ENCODE peak calls at places on chromosomes 2 and 18, in ten cellular contexts. W, A, Z, I, M, E, N, V, C and Y are unnamed samples.

GRCh38 chr2:44780406-44780805 is 161.1 kb upstream of the SIX3 start:
- DNase-seq in M (no peak), A (no peak), N (no peak), I (no peak), C (no peak), W (no peak), Z (no peak), V (no peak), E (no peak), Y (no peak)

GRCh38 chr2:12035029-12035720 is 288.7 kb downstream of the LPIN1 start:
- DNase-seq in E (no peak), V (no peak), Z (no peak), I (no peak), N (no peak), W (no peak), A (no peak), C (no peak), M (no peak), Y (no peak)

GRCh38 chr2:222404126-222404891 is 20.0 kb upstream of the SGPP2 start:
- DNase-seq in W (no peak), Z (no peak), C (no peak), M (no peak), I (no peak), A (no peak), V (no peak), N (peak; percentile 69), E (no peak), Y (no peak)

GRCh38 chr18:54679318-54680149 is 88.5 kb downstream of the DYNAP start:
- DNase-seq in M (peak; percentile 77), A (no peak), V (peak; percentile 53), E (peak; percentile 68), I (no peak), N (no peak), Z (no peak), C (no peak), W (no peak), Y (peak; percentile 83)

GRCh38 chr2:216502776-216503629 is 4.4 kb downstream of the RPL37A start:
- DNase-seq in I (no peak), M (no peak), V (no peak), E (no peak), A (no peak), C (no peak), Z (no peak), N (no peak), W (no peak), Y (no peak)

GRCh38 chr2:190862067-190862466 is 18.6 kb upstream of the GLS start:
- DNase-seq in E (no peak), A (no peak), W (no peak), C (no peak), M (no peak), V (no peak), Z (no peak), I (no peak), N (no peak), Y (no peak)

GRCh38 chr2:133633851-133634250 is 65.6 kb upstream of the NCKAP5 start:
- DNase-seq in I (no peak), Z (no peak), C (no peak), N (no peak), A (no peak), W (no peak), V (no peak), M (peak; percentile 96), E (no peak), Y (peak; percentile 88)

GRCh38 chr2:176392125-176392704 is 123.0 kb downstream of the MTX2 start:
- DNase-seq in E (no peak), A (no peak), V (peak; percentile 27), Z (no peak), M (peak; percentile 44), W (no peak), I (no peak), N (no peak), C (no peak), Y (peak; percentile 10)

GRCh38 chr2:217865373-217865772 is 137.4 kb downstream of the TNS1 start:
- DNase-seq in V (no peak), E (no peak), N (no peak), M (no peak), C (no peak), Z (no peak), I (no peak), W (no peak), A (no peak), Y (no peak)

GRCh38 chr2:68653538-68653982 is 10.2 kb downstream of the PROKR1 start:
- DNase-seq in I (no peak), V (no peak), W (peak; percentile 25), Z (no peak), A (no peak), E (peak; percentile 28), C (no peak), M (peak; percentile 90), N (peak; percentile 27), Y (peak; percentile 85)

GRCh38 chr18:34848156-34848555 is 138.1 kb downstream of the DTNA start:
- DNase-seq in W (no peak), Z (no peak), N (no peak), M (no peak), I (no peak), C (no peak), E (no peak), V (no peak), A (no peak), Y (no peak)

GRCh38 chr2:194842871-194843270 is 814.2 kb upstream of the SLC39A10 start:
- DNase-seq in V (peak; percentile 68), W (no peak), I (peak; percentile 37), M (no peak), E (no peak), A (peak; percentile 41), N (no peak), Z (no peak), C (no peak), Y (no peak)

GRCh38 chr2:231494669-231495068 is 30.4 kb upstream of the NCL start:
- DNase-seq in V (no peak), N (no peak), A (no peak), M (no peak), E (no peak), W (no peak), Z (no peak), I (no peak), C (no peak), Y (no peak)

GRCh38 chr2:75709297-75709696 is 1.4 kb downstream of the GCFC2 start:
- DNase-seq in I (no peak), W (no peak), M (no peak), V (no peak), Z (no peak), E (no peak), A (no peak), N (no peak), C (no peak), Y (no peak)

DNA sequence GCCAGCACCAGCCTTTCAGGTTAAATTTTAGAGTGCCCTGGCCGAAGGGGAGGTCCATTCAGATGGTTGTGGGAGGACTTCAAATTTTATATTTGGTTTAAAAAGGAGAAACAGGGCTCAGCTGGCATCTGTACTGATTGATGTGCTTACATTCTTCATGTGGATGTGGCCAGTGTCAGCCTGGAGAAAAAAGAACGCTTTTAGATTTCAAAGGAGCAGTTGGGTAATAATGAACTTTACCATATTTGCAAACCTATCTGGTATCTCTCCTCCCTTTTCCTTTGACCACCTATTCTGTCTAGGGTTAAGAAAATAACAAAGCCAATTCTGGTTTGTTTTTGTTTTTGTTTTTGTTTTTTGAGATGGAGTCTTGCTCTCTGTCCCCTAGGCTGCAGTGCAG is 21.3 kb downstream of the RAB12 start:
- DNase-seq in N (no peak), E (no peak), W (no peak), C (no peak), V (no peak), M (no peak), I (no peak), A (no peak), Z (no peak), Y (no peak)
- H3K27me3 ChIP-seq in N (no peaks in the 10 kb centered on the region), E (no peaks in the 10 kb centered on the region), W (no peaks in the 10 kb centered on the region), C (no peaks in the 10 kb centered on the region), V (no peaks in the 10 kb centered on the region), M (no peaks in the 10 kb centered on the region), I (no peaks in the 10 kb centered on the region), A (no peaks in the 10 kb centered on the region), Z (no peaks in the 10 kb centered on the region), Y (no peaks in the 10 kb centered on the region)

GRCh38 chr18:5197032-5197434 is at the start of gene AKAIN1:
- DNase-seq in N (peak; percentile 23), C (peak; percentile 34), V (peak; percentile 91), I (peak; percentile 78), Z (no peak), A (peak; percentile 89), W (no peak), E (peak; percentile 85), M (peak; percentile 22), Y (peak; percentile 3)

GRCh38 chr18:5197461-5197860 is 404 bp upstream of the AKAIN1 start:
- DNase-seq in A (peak; percentile 56), M (no peak), Z (no peak), N (no peak), W (no peak), E (peak; percentile 23), C (peak; percentile 38), I (no peak), V (no peak), Y (no peak)

GRCh38 chr18:5195656-5196055 is 1.4 kb downstream of the AKAIN1 start:
- DNase-seq in E (peak; percentile 13), C (no peak), N (no peak), M (no peak), I (no peak), Z (no peak), W (no peak), A (no peak), V (no peak), Y (no peak)
- H3K27me3 ChIP-seq in E (peaks cover 22% of the 10 kb centered on the region), C (no peaks in the 10 kb centered on the region), N (peaks cover 16% of the 10 kb centered on the region), M (peaks cover 22% of the 10 kb centered on the region), I (no peaks in the 10 kb centered on the region), Z (no peaks in the 10 kb centered on the region), W (peaks cover 6% of the 10 kb centered on the region), A (peaks cover 82% of the 10 kb centered on the region), V (peaks cover 94% of the 10 kb centered on the region), Y (peaks cover 9% of the 10 kb centered on the region)

GRCh38 chr2:72892506-72893173 is 5.4 kb downstream of the SPR start:
- DNase-seq in E (peak; percentile 73), M (peak; percentile 38), Z (peak; percentile 49), N (peak; percentile 70), I (no peak), A (peak; percentile 87), C (peak; percentile 77), V (peak; percentile 83), W (peak; percentile 57), Y (peak; percentile 40)
- H3K27me3 ChIP-seq in E (no peaks in the 10 kb centered on the region), M (peaks cover 10% of the 10 kb centered on the region), Z (no peaks in the 10 kb centered on the region), N (peaks cover 3% of the 10 kb centered on the region), I (no peaks in the 10 kb centered on the region), A (peaks cover 51% of the 10 kb centered on the region), C (no peaks in the 10 kb centered on the region), V (peaks cover 93% of the 10 kb centered on the region), W (no peaks in the 10 kb centered on the region), Y (peaks cover 20% of the 10 kb centered on the region)

DNA sequence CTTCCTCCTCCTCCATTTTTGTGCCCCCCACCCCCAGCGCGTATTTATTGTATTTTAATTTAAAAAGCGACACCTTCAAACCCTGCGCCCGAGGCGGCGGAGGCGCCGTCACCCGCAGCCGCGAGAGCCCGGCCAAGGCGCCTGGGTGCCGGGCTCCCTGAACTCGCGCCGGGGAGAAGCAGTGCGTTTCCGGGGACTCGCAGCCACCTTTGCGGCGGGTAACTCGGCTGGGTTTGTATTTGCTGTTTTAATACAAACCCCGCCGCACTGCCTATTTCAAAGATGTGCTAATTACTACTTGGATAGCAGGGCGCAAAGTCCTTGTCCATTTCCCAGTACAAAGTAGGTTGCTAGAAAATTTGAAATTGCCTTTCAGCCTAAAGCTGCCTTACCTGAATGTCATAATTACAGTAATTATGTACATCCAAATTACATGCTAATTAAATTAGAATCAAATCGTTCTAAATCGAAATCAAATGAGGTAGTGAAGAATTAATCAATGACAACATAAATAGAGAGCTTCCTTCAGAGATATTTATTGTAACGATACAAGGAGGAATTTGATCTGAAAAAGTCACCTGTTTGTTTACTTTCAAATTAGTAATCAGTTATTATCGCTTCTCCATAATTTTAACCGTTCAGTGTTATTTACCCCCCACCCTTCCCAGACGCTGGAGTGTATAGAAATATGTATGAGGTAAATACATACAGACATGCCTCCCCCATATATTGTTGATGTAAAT is 8.0 kb downstream of the SP9 start:
- DNase-seq in W (no peak), Z (no peak), A (peak; percentile 68), M (no peak), E (peak; percentile 45), N (no peak), I (no peak), V (no peak), C (no peak), Y (no peak)
- H3K27me3 ChIP-seq in W (peaks cover 7% of the 10 kb centered on the region), Z (peaks cover 57% of the 10 kb centered on the region), A (peaks cover 82% of the 10 kb centered on the region), M (peaks cover 69% of the 10 kb centered on the region), E (peaks cover 11% of the 10 kb centered on the region), N (peaks cover 69% of the 10 kb centered on the region), I (no peaks in the 10 kb centered on the region), V (peaks cover 94% of the 10 kb centered on the region), C (peaks cover 9% of the 10 kb centered on the region), Y (peaks cover 63% of the 10 kb centered on the region)